ENCODE peak calls at places on chromosomes 5 and 9, in four cellular contexts. A is H1, K is K562, S is HCT116. N is an unnamed sample.

GRCh38 chr5:36298546-36298945 is 3.2 kb downstream of the RANBP3L start:
- DNase-seq in A (no peak), K (no peak), S (no peak), N (no peak)

GRCh38 chr9:114170792-114171461 is 15.6 kb downstream of the COL27A1 start:
- DNase-seq in A (no peak), K (no peak), S (no peak), N (no peak)

GRCh38 chr9:68493953-68494541 is 46.6 kb downstream of the TMEM252 start:
- DNase-seq in A (no peak), K (no peak), S (no peak), N (no peak)

GRCh38 chr9:4946937-4947336 is 38.1 kb upstream of the JAK2 start:
- DNase-seq in A (no peak), K (no peak), S (no peak), N (no peak)

GRCh38 chr9:94907246-94907936 is 180.9 kb downstream of the AOPEP start:
- DNase-seq in A (peak; percentile 40), K (no peak), S (no peak), N (no peak)

GRCh38 chr9:115423646-115424045 is 305.7 kb upstream of the TNC start:
- DNase-seq in A (no peak), K (no peak), S (no peak), N (no peak)

GRCh38 chr5:150486402-150487198 is 21.3 kb upstream of the NDST1 start:
- DNase-seq in A (peak; percentile 86), K (peak; percentile 53), S (peak; percentile 46), N (peak; percentile 94)

GRCh38 chr5:39340486-39340885 is 23.8 kb downstream of the C9 start:
- DNase-seq in A (no peak), K (no peak), S (no peak), N (no peak)

GRCh38 chr9:84841915-84842314 is 172.4 kb downstream of the NTRK2 start:
- DNase-seq in A (no peak), K (no peak), S (no peak), N (no peak)

GRCh38 chr9:84838879-84839278 is 169.3 kb downstream of the NTRK2 start:
- DNase-seq in A (no peak), K (no peak), S (no peak), N (no peak)

GRCh38 chr9:84843175-84843824 is 173.8 kb downstream of the NTRK2 start:
- DNase-seq in A (no peak), K (no peak), S (no peak), N (no peak)

DNA sequence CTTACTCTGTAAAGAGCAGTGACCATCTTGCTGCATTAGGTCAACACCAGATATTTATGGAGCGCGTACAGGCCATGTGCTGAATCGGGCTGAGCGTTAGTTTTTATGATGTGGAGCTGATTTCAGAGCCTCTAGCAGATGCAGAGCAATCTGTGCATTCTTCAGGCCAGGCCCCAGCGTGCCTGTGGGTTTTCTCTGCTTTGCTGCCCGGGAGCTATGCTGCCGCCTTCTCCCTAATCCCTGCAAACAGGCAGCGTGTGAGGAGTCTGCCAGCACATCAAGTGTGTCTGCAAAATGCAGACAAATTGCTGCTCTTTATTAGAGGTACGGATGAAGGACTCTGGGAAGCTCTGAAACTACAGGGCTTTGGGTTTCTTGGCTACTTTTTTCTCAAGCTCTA is 170.0 kb downstream of the NTRK2 start:
- DNase-seq in A (no peak), K (no peak), S (no peak), N (no peak)
- TF ChIP-seq JUND in A (no peak), K (no peak), S (no peak), N (no peak)

DNA sequence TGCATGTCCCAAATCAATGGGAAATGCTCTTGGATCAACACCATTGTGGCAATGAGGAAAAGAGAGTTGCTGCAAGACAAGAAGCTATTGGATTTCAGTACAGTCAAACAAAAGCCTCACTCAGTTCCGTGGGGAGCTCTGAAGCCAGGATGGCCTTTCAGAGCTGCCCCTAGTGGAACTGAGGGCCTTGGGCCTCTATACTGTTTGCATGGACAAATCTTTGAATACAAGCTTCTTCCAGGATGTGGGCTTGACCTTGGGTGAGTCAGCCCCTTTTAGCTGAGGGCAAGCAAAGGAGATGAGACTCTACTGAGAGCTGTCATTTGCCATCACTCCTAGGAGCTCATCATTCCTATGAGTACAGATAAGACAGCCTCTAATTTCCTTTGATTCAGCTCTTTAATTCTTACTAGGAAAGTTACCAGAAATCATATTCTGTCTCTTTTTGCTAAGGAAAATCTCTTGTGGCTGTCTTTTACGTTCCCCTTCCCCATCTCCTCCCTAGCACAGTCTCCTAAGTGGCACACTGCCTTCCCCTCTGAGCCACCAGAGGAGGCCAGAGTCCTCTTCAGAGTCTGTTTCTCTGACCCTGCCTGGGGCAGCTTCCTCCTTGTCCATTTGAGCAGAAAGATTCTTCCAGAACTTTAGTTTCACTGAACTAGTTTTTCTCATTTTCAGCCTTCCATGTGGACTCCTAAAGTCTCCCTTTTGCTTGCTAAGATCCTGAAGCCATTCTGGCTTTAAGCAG is 168.8 kb upstream of the POC5 start:
- DNase-seq in A (no peak), K (no peak), S (no peak), N (no peak)
- TF ChIP-seq JUND in A (no peak), K (no peak), S (no peak), N (no peak)

DNA sequence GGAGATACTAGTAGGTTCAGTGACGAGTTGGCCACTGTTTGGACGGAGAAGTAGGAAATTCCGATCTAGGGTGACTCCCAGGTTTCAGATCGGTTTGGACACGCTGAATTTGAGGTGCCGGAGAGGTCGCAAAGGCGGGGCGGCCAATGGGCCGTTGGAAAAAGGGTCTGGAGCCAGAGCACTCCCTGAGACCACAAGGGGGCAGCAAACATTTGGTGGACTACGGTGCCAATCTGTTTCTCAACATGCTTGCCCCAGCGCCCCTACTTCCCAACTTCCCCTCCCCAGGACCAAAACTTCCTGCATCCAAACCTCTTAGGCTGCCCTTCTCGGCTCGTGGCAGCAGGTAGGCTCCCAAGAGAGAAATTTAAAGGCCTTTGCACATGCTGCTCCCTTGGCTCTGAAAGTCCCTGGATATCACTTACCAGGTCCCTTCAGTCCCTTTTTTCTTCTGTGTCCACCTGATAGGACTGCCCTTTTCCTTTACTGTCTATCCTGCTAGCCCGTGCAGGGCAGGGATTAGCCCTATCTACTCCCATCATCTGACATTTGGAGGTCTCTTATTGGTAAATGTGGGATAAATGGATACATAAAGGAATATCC is 992 bp upstream of the RPP25L start:
- DNase-seq in A (peak; percentile 90), K (peak; percentile 60), S (peak; percentile 54), N (peak; percentile 83)
- TF ChIP-seq JUND in A (no peak), K (no peak), S (no peak), N (no peak)

GRCh38 chr5:73312872-73313510 is 135.6 kb downstream of the FOXD1 start:
- DNase-seq in A (no peak), K (no peak), S (no peak), N (no peak)

GRCh38 chr5:73307645-73308346 is 134.8 kb downstream of the TMEM174 start:
- DNase-seq in A (no peak), K (no peak), S (no peak), N (no peak)

GRCh38 chr5:73311291-73312110 is 137.1 kb downstream of the FOXD1 start:
- DNase-seq in A (peak; percentile 71), K (no peak), S (no peak), N (no peak)

GRCh38 chr5:73314395-73315195 is 134.0 kb downstream of the FOXD1 start:
- DNase-seq in A (no peak), K (no peak), S (no peak), N (no peak)

DNA sequence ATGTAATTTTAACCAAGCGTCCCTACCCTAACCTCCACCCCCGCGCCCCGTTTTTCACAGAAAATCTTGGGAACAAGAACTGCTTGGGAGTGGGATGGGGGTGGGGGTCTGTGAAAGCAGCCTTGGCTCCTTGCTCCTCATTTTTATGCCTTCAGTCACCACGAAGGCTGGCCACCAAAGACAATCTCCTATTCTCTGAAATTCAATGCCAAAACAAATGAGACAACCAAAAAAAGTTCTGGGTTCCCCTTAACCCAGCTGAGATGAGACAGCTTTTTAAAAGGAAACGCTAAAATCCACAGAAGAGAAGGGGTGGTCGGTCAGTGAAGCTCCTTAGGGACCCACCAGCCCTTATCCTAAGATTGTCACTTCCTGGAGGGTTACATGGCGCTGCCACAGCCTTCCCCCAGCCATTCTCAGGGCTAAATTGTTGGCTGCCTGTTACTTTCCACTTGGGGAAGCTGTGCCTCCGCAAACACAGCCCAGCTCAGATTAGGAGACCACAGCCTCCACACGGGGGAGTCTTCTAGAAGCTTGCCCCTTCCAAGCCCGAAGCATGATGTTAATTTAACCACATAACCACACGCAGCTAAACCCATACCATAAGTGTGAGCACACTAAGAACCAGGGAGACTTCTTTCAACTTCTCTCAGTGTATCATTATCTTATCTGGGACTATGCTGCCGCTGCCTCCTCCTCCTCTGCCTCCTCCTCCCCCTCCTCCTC is 136.3 kb downstream of the FOXD1 start:
- DNase-seq in A (no peak), K (peak; percentile 18), S (no peak), N (no peak)
- TF ChIP-seq JUND in A (no peak), K (no peak), S (no peak), N (no peak)

DNA sequence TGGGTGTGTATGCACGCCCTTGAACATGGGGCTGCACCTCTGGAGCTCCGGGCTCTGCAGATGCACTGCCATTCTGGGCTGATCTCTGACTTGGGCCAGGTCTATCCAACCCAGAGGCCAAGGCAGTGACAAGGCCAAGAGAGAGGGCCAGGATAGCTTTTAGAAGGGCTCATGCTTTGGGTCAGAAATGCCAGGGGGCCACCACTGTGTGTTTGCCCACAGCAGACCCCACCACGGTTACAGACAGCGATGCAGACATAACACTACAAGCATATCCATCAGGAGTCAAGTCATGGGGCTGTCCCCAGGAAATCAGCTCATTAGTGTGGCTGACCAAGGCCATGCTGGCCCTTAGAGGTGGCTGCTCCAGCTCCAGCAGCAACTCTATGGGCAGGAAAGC is 174.4 kb downstream of the C5orf15 start:
- DNase-seq in A (no peak), K (no peak), S (no peak), N (no peak)
- TF ChIP-seq JUND in A (no peak), K (no peak), S (no peak), N (no peak)

DNA sequence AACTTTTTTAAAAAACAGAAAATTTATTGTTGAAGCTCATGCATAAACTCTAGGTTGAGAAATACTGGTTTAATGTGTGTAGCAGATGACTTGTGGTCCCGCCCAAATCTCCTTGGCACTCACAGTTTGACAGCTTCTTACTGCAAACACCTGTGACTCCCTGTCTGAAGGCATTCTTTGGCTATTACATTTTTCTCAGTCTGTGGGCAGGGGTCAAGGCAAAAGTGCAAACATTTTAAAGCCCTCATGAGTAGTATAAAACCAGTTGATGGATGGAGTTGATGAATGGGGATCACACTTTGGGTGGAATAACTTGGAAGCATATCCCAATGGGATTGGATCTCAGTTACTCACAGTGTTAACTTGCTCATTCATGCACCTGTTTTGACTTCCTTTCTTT is 1007.0 kb upstream of the NUDT12 start:
- DNase-seq in A (no peak), K (no peak), S (no peak), N (no peak)
- TF ChIP-seq JUND in A (no peak), K (no peak), S (no peak), N (no peak)

DNA sequence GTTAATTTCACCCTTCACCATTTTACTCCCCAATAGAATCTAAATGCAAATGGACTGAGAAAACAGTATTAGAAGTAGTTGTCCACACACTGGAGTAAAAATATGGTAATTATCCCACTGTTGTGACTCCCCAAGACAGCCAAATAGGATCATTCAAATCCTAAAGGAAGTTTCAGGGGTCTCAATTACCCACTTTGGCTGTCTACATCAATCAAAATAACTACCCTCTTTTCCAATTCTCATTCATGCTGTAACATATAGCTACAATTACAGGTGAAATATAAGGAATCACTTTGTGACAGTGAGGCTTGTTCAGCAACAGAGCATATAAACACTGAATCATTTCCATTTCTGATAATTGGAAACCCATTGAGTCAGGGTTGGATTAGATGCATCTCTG is 220.1 kb downstream of the TMEM232 start:
- DNase-seq in A (no peak), K (no peak), S (no peak), N (no peak)
- TF ChIP-seq JUND in A (no peak), K (no peak), S (no peak), N (no peak)

GRCh38 chr9:2616726-2617377 is 4.7 kb upstream of the VLDLR start:
- DNase-seq in A (no peak), K (no peak), S (no peak), N (no peak)
- TF ChIP-seq JUND in A (no peak), K (no peak), S (no peak), N (no peak)

GRCh38 chr9:135355466-135356420 is 123.8 kb upstream of the PPP1R26 start:
- DNase-seq in A (no peak), K (no peak), S (no peak), N (no peak)
- TF ChIP-seq JUND in A (no peak), K (no peak), S (no peak), N (no peak)